ENCODE peak calls at places on chromosomes 5 and 9, in ten cellular contexts. F is stimulated activated CD4-positive, alpha-beta T cell treated with anti-CD3 and anti-CD28 coated beads, Interleukin-4, amount 100 ng/mL, for 4 hours; K is MM.1S; X is EH; L is stimulated activated CD8-positive, alpha-beta memory T cell treated with anti-CD3 and anti-CD28 coated beads, Interleukin-4, amount 100 ng/mL, for 24 hours; G is NCI-H774; W is NCI-H2081; Y is CD8-positive, alpha-beta memory T cell; P is CD4-positive, alpha-beta memory T cell; H is ureter. Z is an unnamed sample.

GRCh38 chr5:41641621-41642020 is 131.2 kb upstream of the PLCXD3 start:
- DNase-seq in L (no peak), Y (no peak), K (peak), W (no peak), G (no peak), P (no peak), H (no peak), X (peak), F (no peak), Z (no peak)

GRCh38 chr5:142772766-142773293 is 2.7 kb downstream of the ARHGAP26 start:
- DNase-seq in F (no peak), H (no peak), Y (no peak), X (no peak), G (no peak), L (no peak), K (no peak), W (no peak), P (no peak), Z (no peak)

GRCh38 chr9:15972760-15973159 is 419.9 kb downstream of the CCDC171 start:
- DNase-seq in L (no peak), G (no peak), W (no peak), X (no peak), F (no peak), K (no peak), P (no peak), H (no peak), Y (no peak), Z (no peak)

GRCh38 chr9:129617167-129617566 is 3.7 kb downstream of the C9orf50 start:
- DNase-seq in Y (no peak), P (no peak), G (no peak), L (no peak), F (no peak), W (no peak), X (peak), K (peak), H (no peak), Z (peak)

GRCh38 chr5:132190161-132190817 is 37.4 kb downstream of the P4HA2 start:
- DNase-seq in K (peak), W (peak), X (peak), L (no peak), Y (peak), F (no peak), P (peak), G (peak), H (no peak), Z (peak)

GRCh38 chr9:98678244-98678842 is 30.4 kb downstream of the GABBR2 start:
- DNase-seq in P (no peak), Y (no peak), K (no peak), L (no peak), G (no peak), H (no peak), F (peak), X (peak), W (no peak), Z (peak)

GRCh38 chr9:130444565-130445221 is at the start of gene ASS1:
- DNase-seq in F (peak), X (peak), G (peak), W (peak), L (peak), Y (peak), P (peak), K (peak), H (peak), Z (peak)

GRCh38 chr5:109604758-109605157 is 85.0 kb upstream of the MAN2A1 start:
- DNase-seq in F (no peak), H (no peak), Y (no peak), X (no peak), L (no peak), W (no peak), P (no peak), K (no peak), G (no peak), Z (no peak)

GRCh38 chr5:97658116-97658900 is 475.3 kb upstream of the RIOK2 start:
- DNase-seq in G (peak), W (no peak), F (no peak), H (no peak), Y (no peak), X (no peak), P (no peak), K (no peak), L (no peak), Z (no peak)

GRCh38 chr9:134054891-134055811 is 12.7 kb downstream of the BRD3 start:
- DNase-seq in X (no peak), F (no peak), L (no peak), K (no peak), Y (no peak), G (no peak), W (no peak), P (no peak), H (no peak), Z (no peak)

GRCh38 chr5:90962481-90962880 is 403.9 kb downstream of the ADGRV1 start:
- DNase-seq in F (no peak), Y (no peak), X (no peak), L (no peak), G (no peak), W (no peak), P (no peak), H (no peak), K (no peak), Z (no peak)

GRCh38 chr5:172973931-172974330 is 9.6 kb upstream of the ATP6V0E1 start:
- DNase-seq in W (no peak), Y (no peak), G (no peak), H (no peak), L (no peak), X (peak), K (no peak), F (no peak), P (no peak), Z (no peak)

Z was measured in OCI-LY7.